ENCODE peak calls at places on chromosomes 11 and 22, in seven cellular contexts. K is stomach, D is psoas muscle, S is cardiac muscle cell, M is IMR-90, Z is heart right ventricle, F is mesenchymal stem cell. V is an unnamed sample.
A peak's percentile ranks its signal among the peaks of the same experiment; 100 is the strongest.

GRCh38 chr11:69048718-69049489 is at the start of gene TPCN2:
- DNase-seq in Z (peak; percentile 95), D (peak; percentile 95), M (peak; percentile 96), K (peak; percentile 92), F (peak; percentile 95), S (peak; percentile 99), V (peak; percentile 59)

GRCh38 chr11:2892215-2893020 is 6.8 kb upstream of the CDKN1C start:
- DNase-seq in D (no peak), M (peak; percentile 50), S (peak; percentile 76), Z (peak; percentile 57), F (peak; percentile 53), K (peak; percentile 57), V (peak; percentile 49)

GRCh38 chr22:30689622-30690021 is 5.1 kb upstream of the OSBP2 start:
- DNase-seq in S (no peak), M (no peak), D (no peak), K (no peak), F (no peak), Z (no peak), V (no peak)

GRCh38 chr22:35099883-35100282 is 33.9 kb downstream of the ISX start:
- DNase-seq in Z (no peak), D (no peak), S (no peak), K (no peak), M (no peak), F (no peak), V (peak; percentile 9)

GRCh38 chr22:18929459-18929858 is 6.6 kb downstream of the PRODH start:
- DNase-seq in S (no peak), F (no peak), K (no peak), D (no peak), Z (no peak), M (no peak), V (no peak)

GRCh38 chr11:114977596-114977995 is 299.3 kb downstream of the NXPE2 start:
- DNase-seq in K (no peak), S (no peak), Z (no peak), F (no peak), M (no peak), D (no peak), V (no peak)

GRCh38 chr11:103898065-103898464 is 138.4 kb upstream of the DDI1 start:
- DNase-seq in M (no peak), K (no peak), F (peak; percentile 8), Z (no peak), S (no peak), D (no peak), V (peak; percentile 65)

GRCh38 chr11:64028398-64029115 is 7.2 kb upstream of the FLRT1 start:
- DNase-seq in K (no peak), Z (no peak), S (peak; percentile 89), D (no peak), M (no peak), F (peak; percentile 35), V (no peak)

GRCh38 chr11:106172389-106172991 is 95.0 kb downstream of the AASDHPPT start:
- DNase-seq in Z (no peak), D (no peak), F (no peak), K (no peak), M (no peak), S (no peak), V (no peak)

GRCh38 chr11:133825156-133825555 is 20.2 kb downstream of the SPATA19 start:
- DNase-seq in D (no peak), M (no peak), K (no peak), Z (no peak), S (no peak), F (no peak), V (no peak)

GRCh38 chr11:36376315-36376887 is 80.3 kb downstream of the PRR5L start:
- DNase-seq in K (peak; percentile 32), M (peak; percentile 18), Z (peak; percentile 51), S (peak; percentile 22), D (no peak), F (peak; percentile 43), V (no peak)

GRCh38 chr11:102254047-102254446 is 63.2 kb upstream of the BIRC3 start:
- DNase-seq in F (no peak), Z (no peak), D (no peak), S (no peak), M (no peak), K (no peak), V (no peak)

GRCh38 chr22:38572065-38572464 is 2.1 kb upstream of the DMC1 start:
- DNase-seq in D (no peak), M (peak; percentile 62), K (no peak), Z (no peak), F (peak; percentile 57), S (peak; percentile 67), V (no peak)

GRCh38 chr11:5115339-5115738 is 22.8 kb downstream of the OR52A5 start:
- DNase-seq in F (no peak), S (no peak), Z (no peak), D (no peak), M (no peak), K (no peak), V (no peak)

GRCh38 chr11:107834995-107835394 is 23.6 kb downstream of the SLC35F2 start:
- DNase-seq in D (no peak), M (no peak), K (no peak), Z (no peak), S (no peak), F (no peak), V (no peak)

GRCh38 chr11:35853871-35854270 is 90.0 kb upstream of the LDLRAD3 start:
- DNase-seq in D (no peak), S (no peak), M (no peak), F (no peak), K (no peak), Z (no peak), V (no peak)

GRCh38 chr11:67420147-67420645 is 4.7 kb downstream of the CARNS1 start:
- DNase-seq in S (no peak), M (no peak), F (no peak), Z (no peak), K (no peak), D (no peak), V (no peak)
- H3K4me1 ChIP-seq in S (peaks cover 7% of the 10 kb centered on the region), M (peaks cover 5% of the 10 kb centered on the region), F (peaks cover 52% of the 10 kb centered on the region), Z (peaks cover 37% of the 10 kb centered on the region), K (peaks cover 59% of the 10 kb centered on the region), D (peaks cover 47% of the 10 kb centered on the region), V (peaks cover 4% of the 10 kb centered on the region)

DNA sequence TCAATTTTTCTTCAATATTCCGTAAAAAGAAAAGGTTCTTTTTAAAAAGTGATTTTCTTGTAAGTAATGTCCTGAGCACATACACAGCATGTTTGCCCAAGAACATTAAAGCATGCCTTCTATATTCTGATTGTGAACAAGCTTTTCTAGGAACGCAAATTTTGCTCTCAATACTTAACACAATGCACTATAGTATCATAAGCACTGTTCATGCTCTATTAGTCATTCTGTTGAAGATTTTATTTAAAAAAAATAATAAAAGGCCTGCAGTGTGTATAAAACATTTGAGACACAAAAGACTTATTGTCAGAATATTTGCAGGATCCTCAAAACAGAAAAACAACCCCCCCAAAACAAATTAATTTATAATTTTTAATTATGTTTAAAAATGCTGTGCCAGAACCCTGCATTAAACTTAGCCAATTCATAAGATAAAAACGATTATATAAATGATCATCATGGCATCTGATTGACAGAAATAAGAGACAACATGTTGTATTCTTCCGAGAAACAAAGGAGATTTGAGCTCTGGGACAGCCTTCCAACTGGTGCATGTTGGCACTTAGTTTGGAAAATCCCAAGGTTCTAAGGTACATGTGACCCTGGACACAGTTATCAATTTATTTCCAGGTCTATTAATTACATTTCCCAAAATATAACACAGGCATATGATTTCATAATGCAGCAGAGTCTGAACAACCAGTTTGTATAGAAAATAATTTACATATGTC is 13.1 kb downstream of the MTMR2 start:
- DNase-seq in M (no peak), K (no peak), S (no peak), F (no peak), Z (no peak), D (no peak), V (no peak)
- H3K27ac ChIP-seq in M (no peak overlapping the region), K (no peak overlapping the region), S (no peak overlapping the region), F (no peak overlapping the region), Z (no peak overlapping the region), D (no peak overlapping the region), V (no peak overlapping the region)

GRCh38 chr22:49672013-49672516 is 155.6 kb downstream of the BRD1 start:
- DNase-seq in K (no peak), D (no peak), F (no peak), M (no peak), S (no peak), Z (no peak), V (no peak)

GRCh38 chr22:49673048-49673447 is 154.6 kb downstream of the BRD1 start:
- DNase-seq in S (no peak), Z (no peak), D (no peak), K (no peak), M (no peak), F (no peak), V (no peak)

GRCh38 chr22:49670610-49671330 is 156.9 kb downstream of the BRD1 start:
- DNase-seq in M (no peak), K (peak; percentile 23), F (no peak), Z (no peak), D (no peak), S (no peak), V (no peak)

GRCh38 chr22:49674479-49674830 is 153.2 kb downstream of the BRD1 start:
- DNase-seq in Z (no peak), S (no peak), K (no peak), M (no peak), F (no peak), D (no peak), V (no peak)

DNA sequence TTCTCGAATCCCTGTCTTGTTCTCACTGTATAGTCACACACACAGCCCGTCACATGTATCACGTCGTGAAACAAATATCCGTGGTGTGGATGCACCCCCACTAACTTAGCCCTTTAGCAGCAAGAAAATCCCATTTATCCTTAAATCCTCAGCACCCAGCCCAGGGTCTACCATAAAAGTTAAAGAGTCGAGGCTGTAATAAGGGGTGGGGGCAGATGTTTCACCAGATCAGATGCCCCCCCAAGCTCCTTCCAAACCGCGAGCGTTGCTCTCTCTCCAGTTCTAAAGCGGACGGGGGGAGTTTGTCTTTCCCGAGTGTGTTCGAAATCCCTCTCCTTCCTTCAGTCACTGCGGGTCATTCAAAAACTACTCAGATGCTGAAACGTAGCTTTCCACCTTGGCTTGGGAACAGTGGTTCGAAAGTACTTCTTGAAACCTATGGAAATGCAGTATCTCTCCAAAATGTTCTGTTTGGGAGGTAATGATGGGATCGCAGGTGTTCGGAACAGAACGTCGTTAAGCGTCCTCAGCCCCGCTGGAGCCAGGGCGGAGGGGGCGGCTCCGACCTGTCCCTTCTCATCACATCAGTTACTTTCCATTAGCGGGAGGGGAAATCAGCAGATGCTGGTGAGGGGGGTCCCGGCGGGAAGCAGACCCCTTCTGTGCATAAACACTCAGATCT is 156.2 kb downstream of the BRD1 start:
- DNase-seq in M (no peak), Z (no peak), D (no peak), S (no peak), K (peak; percentile 3), F (no peak), V (no peak)
- H3K4me1 ChIP-seq in M (no peaks in the 10 kb centered on the region), Z (peaks cover 10% of the 10 kb centered on the region), D (no peaks in the 10 kb centered on the region), S (no peaks in the 10 kb centered on the region), K (peaks cover 19% of the 10 kb centered on the region), F (peaks cover 3% of the 10 kb centered on the region), V (no peaks in the 10 kb centered on the region)

DNA sequence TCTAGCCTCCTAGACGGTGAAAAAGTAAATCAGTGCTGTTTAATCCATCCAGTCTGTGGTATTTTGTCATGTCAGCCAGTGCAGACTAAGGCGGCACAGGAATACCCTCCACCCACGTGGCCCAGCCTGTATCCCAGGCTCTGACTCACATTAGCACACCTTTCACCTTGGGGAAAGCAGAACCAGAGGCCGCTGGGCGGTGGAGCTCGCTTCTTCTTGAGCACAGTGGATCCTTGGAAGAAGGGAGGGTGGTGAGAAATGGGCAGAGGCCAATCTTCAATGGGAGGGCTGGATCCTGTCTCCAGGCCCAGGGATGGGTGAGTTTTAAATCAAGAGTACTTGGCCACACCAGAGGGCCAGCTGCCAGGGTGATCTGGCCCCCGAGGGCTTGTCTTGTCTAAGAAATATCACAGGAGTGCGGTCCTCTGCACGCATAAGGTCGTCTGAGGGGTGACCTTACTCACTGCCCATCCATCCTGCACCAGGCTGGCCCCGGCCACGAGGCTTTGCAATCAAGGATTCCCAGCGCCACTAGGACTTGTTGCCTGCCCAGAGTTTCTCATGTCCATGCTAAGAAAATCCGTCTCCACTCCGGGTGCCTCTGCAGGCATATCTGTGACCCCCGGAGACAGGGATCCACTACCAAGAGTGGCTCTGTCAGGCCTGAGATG is 658.5 kb downstream of the BRD1 start:
- DNase-seq in M (no peak), S (no peak), Z (no peak), K (no peak), D (peak; percentile 7), F (no peak), V (no peak)
- H3K27ac ChIP-seq in M (no peak overlapping the region), S (no peak overlapping the region), Z (no peak overlapping the region), K (no peak overlapping the region), D (no peak overlapping the region), F (no peak overlapping the region), V (no peak overlapping the region)

V was measured in foreskin keratinocyte.